ENCODE peak calls at places on chromosomes 4 and X, in six cellular contexts. N is stimulated activated CD8-positive, alpha-beta memory T cell treated with anti-CD3 and anti-CD28 coated beads, Interleukin-7, amount 100 ng/mL, for 1 hour; Y is PC-9; G is astrocyte of the hippocampus; B is ovary; C is stimulated activated CD4-positive, alpha-beta T cell treated with anti-CD3 and anti-CD28 coated beads, Interleukin-1b, Interleukin-23, amount 100 ng/mL, for 24 hours. Q is an unnamed sample.

GRCh38 chrX:153641575-153642312 is 5.3 kb upstream of the DUSP9 start:
- DNase-seq in B (peak; percentile 25), C (no peak), Y (no peak), N (no peak), G (no peak), Q (no peak)

GRCh38 chrX:13432376-13432775 is 112.5 kb upstream of the ATXN3L start:
- DNase-seq in Y (no peak), B (no peak), G (peak; percentile 84), N (no peak), C (no peak), Q (no peak)

GRCh38 chrX:13341491-13342101 is 21.7 kb upstream of the ATXN3L start:
- DNase-seq in G (peak; percentile 11), B (no peak), C (no peak), Y (no peak), N (no peak), Q (no peak)

GRCh38 chr4:26218677-26219181 is 102.1 kb upstream of the RBPJ start:
- DNase-seq in B (no peak), Y (peak; percentile 45), N (no peak), C (no peak), G (no peak), Q (no peak)

GRCh38 chrX:33190016-33190415 is 21.3 kb downstream of the DMD start:
- DNase-seq in Y (no peak), C (no peak), G (no peak), N (no peak), B (no peak), Q (no peak)

GRCh38 chr4:73828945-73829344 is 7.5 kb upstream of the CXCL6 start:
- DNase-seq in B (no peak), Y (no peak), N (no peak), G (no peak), C (no peak), Q (no peak)

GRCh38 chr4:10677796-10678497 is 6.6 kb downstream of the CLNK start:
- DNase-seq in N (no peak), Y (no peak), C (no peak), G (no peak), B (no peak), Q (no peak)

GRCh38 chr4:20337261-20337664 is 85.6 kb downstream of the SLIT2 start:
- DNase-seq in C (no peak), N (no peak), G (no peak), B (no peak), Y (no peak), Q (no peak)

GRCh38 chr4:172726001-172726423 is 442.6 kb upstream of the GALNT7 start:
- DNase-seq in N (no peak), B (no peak), G (no peak), C (no peak), Y (no peak), Q (no peak)

GRCh38 chr4:24810016-24810415 is 14.6 kb downstream of the SOD3 start:
- DNase-seq in N (no peak), C (no peak), G (no peak), B (no peak), Y (no peak), Q (no peak)

GRCh38 chr4:161642708-161643107 is 521.1 kb downstream of the FSTL5 start:
- DNase-seq in G (no peak), Y (no peak), B (no peak), N (no peak), C (no peak), Q (no peak)

GRCh38 chrX:153488231-153488914 is 6.4 kb upstream of the BGN start:
- DNase-seq in Y (no peak), N (no peak), C (no peak), G (peak; percentile 76), B (peak; percentile 75), Q (no peak)

GRCh38 chr4:151029537-151029936 is 14.5 kb upstream of the LRBA start:
- DNase-seq in G (no peak), N (no peak), B (no peak), Y (no peak), C (no peak), Q (no peak)

GRCh38 chrX:49043220-49043986 is at the start of gene TFE3:
- DNase-seq in B (peak; percentile 97), G (peak; percentile 98), Y (peak; percentile 90), C (peak; percentile 75), N (peak; percentile 84), Q (peak; percentile 55)

GRCh38 chrX:153903991-153904957 is at the start of gene AVPR2:
- DNase-seq in G (no peak), Y (no peak), C (no peak), B (no peak), N (no peak), Q (no peak)

Q was measured in D721Med.